ENCODE peak calls at places on chromosomes 4 and X, in nine cellular contexts. J is GM23248, K is neuronal stem cell, L is spleen, T is uterus, W is tibial nerve, D is adrenal gland, I is ovary, H is stomach. M is an unnamed sample.

GRCh38 chr4:140688711-140689598 is 67.2 kb downstream of the TBC1D9 start:
- DNase-seq in J (peak; percentile 28), K (no peak), L (no peak), T (no peak), W (no peak), D (no peak), I (no peak), H (no peak), M (no peak)

GRCh38 chr4:95129708-95130343 is 372.1 kb downstream of the BMPR1B start:
- DNase-seq in J (peak; percentile 99), K (no peak), L (no peak), T (peak; percentile 14), W (peak; percentile 16), D (peak; percentile 16), I (no peak), H (no peak), M (peak; percentile 29)

GRCh38 chr4:41696768-41697167 is 51.8 kb downstream of the PHOX2B start:
- DNase-seq in J (no peak), K (no peak), L (no peak), T (no peak), W (no peak), D (no peak), I (no peak), H (no peak), M (no peak)

GRCh38 chr4:30825008-30825765 is 105.0 kb downstream of the PCDH7 start:
- DNase-seq in J (no peak), K (no peak), L (no peak), T (no peak), W (no peak), D (no peak), I (no peak), H (no peak), M (no peak)

GRCh38 chr4:149933883-149934282 is 118.2 kb upstream of the IQCM start:
- DNase-seq in J (peak; percentile 69), K (no peak), L (no peak), T (no peak), W (no peak), D (no peak), I (no peak), H (no peak), M (no peak)

GRCh38 chrX:28586291-28586690 is 955 bp upstream of the IL1RAPL1 start:
- DNase-seq in J (no peak), K (peak; percentile 31), L (no peak), T (peak; percentile 15), W (no peak), D (no peak), I (peak; percentile 17), H (no peak), M (peak; percentile 24)

GRCh38 chrX:92351531-92351930 is 572.4 kb downstream of the PCDH11X start:
- DNase-seq in J (no peak), K (no peak), L (no peak), T (no peak), W (no peak), D (no peak), I (no peak), H (no peak), M (no peak)

GRCh38 chr4:150694438-150694837 is 112.5 kb downstream of the MAB21L2 start:
- DNase-seq in J (no peak), K (no peak), L (no peak), T (no peak), W (no peak), D (no peak), I (no peak), H (no peak), M (no peak)

GRCh38 chr4:38512840-38513239 is 151.2 kb upstream of the KLF3 start:
- DNase-seq in J (no peak), K (no peak), L (no peak), T (no peak), W (no peak), D (no peak), I (no peak), H (no peak), M (no peak)

GRCh38 chrX:39308126-39308525 is 506.9 kb downstream of the MID1IP1 start:
- DNase-seq in J (no peak), K (no peak), L (no peak), T (no peak), W (no peak), D (no peak), I (no peak), H (no peak), M (no peak)

GRCh38 chr4:139555705-139556070 is 331 bp downstream of the SETD7 start:
- DNase-seq in J (peak; percentile 78), K (no peak), L (no peak), T (peak; percentile 69), W (peak; percentile 37), D (peak; percentile 53), I (peak; percentile 73), H (peak; percentile 45), M (peak; percentile 56)

GRCh38 chr4:82861529-82861928 is 29.4 kb downstream of the SEC31A start:
- DNase-seq in J (no peak), K (no peak), L (no peak), T (no peak), W (no peak), D (no peak), I (no peak), H (no peak), M (no peak)

GRCh38 chr4:39256436-39256835 is 74.1 kb downstream of the WDR19 start:
- DNase-seq in J (peak; percentile 2), K (no peak), L (no peak), T (no peak), W (no peak), D (no peak), I (no peak), H (no peak), M (no peak)

GRCh38 chr4:24477919-24478318 is 106.4 kb downstream of the DHX15 start:
- DNase-seq in J (peak; percentile 75), K (no peak), L (no peak), T (peak; percentile 27), W (no peak), D (no peak), I (peak; percentile 53), H (no peak), M (no peak)

GRCh38 chr4:169272265-169272886 is 1.6 kb upstream of the SH3RF1 start:
- DNase-seq in J (peak; percentile 86), K (no peak), L (no peak), T (no peak), W (no peak), D (no peak), I (no peak), H (no peak), M (no peak)

DNA sequence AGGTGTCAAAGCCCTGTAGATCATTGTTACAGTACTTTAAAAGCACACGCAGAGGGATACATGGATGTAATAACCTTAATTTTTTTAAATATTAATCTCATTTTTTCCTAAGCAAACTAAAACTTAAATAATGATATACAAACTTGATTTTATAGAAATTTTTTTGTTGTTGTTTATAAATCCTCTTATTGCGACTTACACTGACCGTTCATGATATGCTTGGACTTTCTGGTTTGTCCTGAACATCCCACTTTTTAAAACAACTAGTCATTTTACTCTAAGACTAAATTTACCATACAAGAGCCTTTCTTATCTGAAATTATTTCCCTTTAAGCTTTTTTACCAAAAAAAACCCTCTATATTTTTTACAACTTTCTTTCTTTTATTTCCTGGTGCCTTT is 2106.0 kb downstream of the PCDH7 start:
- DNase-seq in J (no peak), K (peak; percentile 5), L (no peak), T (no peak), W (no peak), D (no peak), I (no peak), H (no peak), M (no peak)
- H3K9me3 ChIP-seq in J (no peaks in the 10 kb centered on the region), K (peaks cover 2% of the 10 kb centered on the region), L (no peaks in the 10 kb centered on the region), T (no peaks in the 10 kb centered on the region), W (no peaks in the 10 kb centered on the region), D (no peaks in the 10 kb centered on the region), I (no peaks in the 10 kb centered on the region), H (no peaks in the 10 kb centered on the region), M (no peaks in the 10 kb centered on the region)

GRCh38 chr4:6307891-6308290 is 38.2 kb downstream of the WFS1 start:
- DNase-seq in J (no peak), K (no peak), L (no peak), T (no peak), W (no peak), D (no peak), I (no peak), H (no peak), M (no peak)

GRCh38 chr4:6309755-6310154 is 40.1 kb downstream of the WFS1 start:
- DNase-seq in J (no peak), K (no peak), L (no peak), T (no peak), W (no peak), D (no peak), I (no peak), H (no peak), M (no peak)

GRCh38 chr4:6307230-6307629 is 37.6 kb downstream of the WFS1 start:
- DNase-seq in J (no peak), K (no peak), L (no peak), T (no peak), W (no peak), D (no peak), I (no peak), H (no peak), M (no peak)

GRCh38 chr4:6306299-6306698 is 36.6 kb downstream of the WFS1 start:
- DNase-seq in J (no peak), K (no peak), L (no peak), T (no peak), W (no peak), D (no peak), I (no peak), H (no peak), M (no peak)

DNA sequence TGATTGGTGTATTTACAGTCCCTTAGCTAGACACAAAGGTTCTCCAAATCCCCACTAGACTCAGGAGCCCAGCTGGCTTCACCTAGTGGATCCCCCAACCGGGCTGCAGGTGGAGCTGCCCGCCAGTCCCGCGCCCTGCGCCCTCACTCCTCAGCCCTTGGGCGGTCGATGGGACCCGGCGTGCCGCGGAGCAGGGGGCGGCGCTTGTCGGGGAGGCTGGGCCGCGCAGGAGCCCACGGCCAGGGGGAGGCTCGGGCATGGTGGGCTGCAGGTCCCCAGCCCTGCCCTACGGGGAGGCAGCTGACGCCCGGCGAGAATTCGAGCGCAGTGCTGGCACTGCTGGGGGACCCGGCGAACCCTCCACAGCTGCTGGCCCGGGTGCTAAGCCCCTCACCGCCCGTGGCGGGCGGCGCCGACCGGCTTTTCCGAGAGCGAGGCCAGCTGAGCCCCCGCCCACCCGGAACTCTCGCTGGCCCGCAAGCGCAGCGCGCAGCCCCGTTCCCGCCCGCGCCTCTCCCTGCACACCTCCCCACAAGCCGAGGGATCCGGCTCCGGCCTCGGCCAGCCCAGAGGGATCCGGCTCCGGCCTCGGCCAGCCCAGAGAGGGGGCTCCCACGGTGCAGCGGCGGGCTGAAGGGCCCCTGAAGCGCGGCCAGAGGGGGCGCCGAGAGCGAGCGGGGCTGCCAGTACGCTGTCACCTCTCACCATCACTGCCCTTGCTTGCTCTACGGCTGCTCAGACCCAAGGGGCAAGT is 39.4 kb downstream of the WFS1 start:
- DNase-seq in J (peak; percentile 22), K (peak; percentile 57), L (no peak), T (peak; percentile 31), W (no peak), D (peak; percentile 29), I (peak; percentile 68), H (peak; percentile 34), M (no peak)
- H3K4me3 ChIP-seq in J (peak overlapping the region; percentile 47), K (peak overlapping the region; percentile 81), L (peak overlapping the region; percentile 28), T (peak overlapping the region; percentile 56), W (peak overlapping the region; percentile 42), D (peak overlapping the region; percentile 53), I (peak overlapping the region; percentile 49), H (peak overlapping the region; percentile 49), M (peak overlapping the region; percentile 22)

GRCh38 chrX:2220296-2220695 is 280.5 kb downstream of the DHRSX start:
- DNase-seq in J (no peak), K (no peak), L (no peak), T (no peak), W (no peak), D (no peak), I (no peak), H (no peak), M (no peak)
- H3K9me3 ChIP-seq in J (no peaks in the 10 kb centered on the region), K (peaks cover 41% of the 10 kb centered on the region), L (peaks cover 7% of the 10 kb centered on the region), T (no peaks in the 10 kb centered on the region), W (peaks cover 3% of the 10 kb centered on the region), D (no peaks in the 10 kb centered on the region), I (peaks cover 4% of the 10 kb centered on the region), H (peaks cover 20% of the 10 kb centered on the region), M (no peaks in the 10 kb centered on the region)

GRCh38 chrX:140502491-140503229 is 2.2 kb downstream of the SOX3 start:
- DNase-seq in J (peak; percentile 31), K (no peak), L (no peak), T (no peak), W (no peak), D (no peak), I (no peak), H (no peak), M (no peak)
- H3K4me3 ChIP-seq in J (no peak overlapping the region), K (peak overlapping the region; percentile 96), L (no peak overlapping the region), T (no peak overlapping the region), W (no peak overlapping the region), D (no peak overlapping the region), I (no peak overlapping the region), H (no peak overlapping the region), M (no peak overlapping the region)